ENCODE peak calls at places on chromosomes 1 and 21, in ten cellular contexts. R is right cardiac atrium, A is kidney epithelial cell, W is ovary, B is mesendoderm, U is suprapubic skin, L is H7, J is brain microvascular endothelial cell, D is tibial nerve, N is adipocyte. E is an unnamed sample. For H3K27me3, the result is how much of the 10 kb centered on the place peaks cover.

GRCh38 chr1:210915890-210916507 is 217.9 kb downstream of the KCNH1 start:
- DNase-seq in W (no peak), R (no peak), U (no peak), N (no peak), D (no peak), A (no peak), B (no peak), L (no peak), J (no peak), E (no peak)

GRCh38 chr21:19340303-19340702 is 936.7 kb upstream of the TMPRSS15 start:
- DNase-seq in R (no peak), B (no peak), L (no peak), N (no peak), U (no peak), D (no peak), W (no peak), A (no peak), J (no peak), E (no peak)

GRCh38 chr1:245888809-245889208 is 618.3 kb downstream of the SMYD3 start:
- DNase-seq in U (no peak), D (no peak), N (peak), W (no peak), J (peak), B (peak), A (no peak), R (no peak), L (peak), E (peak)

GRCh38 chr1:110209715-110210603 is at the start of gene KCNC4:
- DNase-seq in R (peak), A (no peak), D (peak), W (peak), B (peak), J (peak), L (peak), N (peak), U (peak), E (peak)

GRCh38 chr1:179090522-179090921 is 8.7 kb downstream of the TOR3A start:
- DNase-seq in A (no peak), B (no peak), R (peak), W (no peak), J (no peak), N (no peak), D (no peak), L (no peak), U (no peak), E (no peak)

GRCh38 chr1:109161836-109162606 is 48.1 kb downstream of the ELAPOR1 start:
- DNase-seq in U (no peak), D (no peak), A (peak), R (peak), B (peak), N (peak), W (no peak), L (peak), J (peak), E (peak)

GRCh38 chr21:34006603-34007168 is 66.7 kb upstream of the MRPS6 start:
- DNase-seq in U (no peak), W (no peak), N (no peak), R (no peak), A (no peak), D (no peak), J (no peak), B (no peak), L (no peak), E (no peak)

GRCh38 chr1:223341111-223341510 is 22.9 kb downstream of the SUSD4 start:
- DNase-seq in W (peak), L (no peak), R (peak), J (peak), N (peak), D (no peak), A (peak), B (no peak), U (no peak), E (no peak)

GRCh38 chr1:155134858-155135415 is 715 bp upstream of the SLC50A1 start:
- DNase-seq in U (peak), D (peak), J (peak), R (peak), W (peak), B (peak), L (peak), A (peak), N (peak), E (peak)

GRCh38 chr21:41876396-41876795 is 2.7 kb downstream of the PRDM15 start:
- DNase-seq in L (no peak), W (no peak), R (no peak), B (no peak), A (no peak), J (no peak), U (no peak), N (no peak), D (no peak), E (no peak)

GRCh38 chr1:236795757-236796719 is 946 bp downstream of the MTR start:
- DNase-seq in A (no peak), W (no peak), U (no peak), R (no peak), B (peak), J (peak), N (peak), D (no peak), L (no peak), E (peak)

GRCh38 chr1:109490029-109490933 is 3.6 kb upstream of the CYB561D1 start:
- DNase-seq in N (peak), D (peak), A (no peak), R (peak), J (peak), U (no peak), W (peak), B (peak), L (peak), E (peak)

GRCh38 chr1:196229546-196229945 is 378.7 kb downstream of the KCNT2 start:
- DNase-seq in U (no peak), J (no peak), R (no peak), B (no peak), L (no peak), A (no peak), D (no peak), W (no peak), N (no peak), E (no peak)

GRCh38 chr1:200392625-200393185 is 17.1 kb downstream of the ZNF281 start:
- DNase-seq in A (no peak), J (no peak), U (no peak), D (no peak), N (no peak), B (no peak), W (no peak), R (no peak), L (no peak), E (no peak)

GRCh38 chr1:234980224-234980656 is 148.4 kb downstream of the TOMM20 start:
- DNase-seq in A (no peak), J (no peak), R (no peak), N (no peak), U (no peak), D (no peak), W (no peak), L (no peak), B (no peak), E (no peak)

GRCh38 chr21:41663805-41664788 is 102.8 kb downstream of the RIPK4 start:
- DNase-seq in U (no peak), B (no peak), J (peak), L (peak), N (no peak), W (no peak), R (peak), D (no peak), A (no peak), E (no peak)

GRCh38 chr1:178057863-178058576 is 35.9 kb upstream of the RASAL2 start:
- DNase-seq in L (peak), A (no peak), U (no peak), D (peak), W (peak), R (peak), N (peak), J (peak), B (peak), E (peak)

GRCh38 chr1:244730153-244730933 is 77.4 kb downstream of the DESI2 start:
- DNase-seq in A (no peak), N (peak), L (peak), R (peak), U (peak), B (peak), D (no peak), J (peak), W (peak), E (peak)

GRCh38 chr1:54105080-54105479 is 47.7 kb downstream of the CDCP2 start:
- DNase-seq in W (no peak), R (no peak), A (no peak), B (no peak), D (no peak), U (no peak), J (no peak), L (no peak), N (no peak), E (no peak)

GRCh38 chr21:29499734-29500343 is 201.1 kb downstream of the BACH1 start:
- DNase-seq in D (no peak), J (peak), B (peak), L (peak), U (no peak), W (no peak), A (no peak), R (no peak), N (peak), E (peak)

GRCh38 chr1:210830034-210831028 is 303.6 kb downstream of the KCNH1 start:
- DNase-seq in W (no peak), A (no peak), N (no peak), J (no peak), L (no peak), R (no peak), B (no peak), D (no peak), U (no peak), E (no peak)

GRCh38 chr1:78420185-78420584 is 70.6 kb upstream of the PTGFR start:
- DNase-seq in W (no peak), N (no peak), J (no peak), A (no peak), B (no peak), L (no peak), U (no peak), D (no peak), R (no peak), E (no peak)

GRCh38 chr1:94017155-94017829 is 103.7 kb downstream of the ABCA4 start:
- DNase-seq in N (no peak), D (no peak), U (no peak), R (no peak), B (no peak), A (no peak), L (no peak), W (no peak), J (no peak), E (peak)

GRCh38 chr1:20279507-20279906 is 11.2 kb upstream of the VWA5B1 start:
- DNase-seq in A (peak), L (no peak), W (no peak), N (no peak), D (no peak), R (no peak), J (peak), B (peak), U (no peak), E (peak)

GRCh38 chr1:43432171-43432860 is 21.4 kb downstream of the HYI start:
- DNase-seq in N (no peak), B (no peak), A (no peak), R (no peak), U (peak), J (no peak), W (no peak), D (no peak), L (peak), E (no peak)

GRCh38 chr21:46023126-46023985 is 41.8 kb downstream of the COL6A1 start:
- DNase-seq in B (no peak), W (peak), J (no peak), R (no peak), U (no peak), D (no peak), L (no peak), N (no peak), A (no peak), E (no peak)
- H3K27me3 ChIP-seq in B (under half), W (under half), J (under half), R (under half), U (under half), D (under half), L (under half), N (under half), A (under half), E (under half)

DNA sequence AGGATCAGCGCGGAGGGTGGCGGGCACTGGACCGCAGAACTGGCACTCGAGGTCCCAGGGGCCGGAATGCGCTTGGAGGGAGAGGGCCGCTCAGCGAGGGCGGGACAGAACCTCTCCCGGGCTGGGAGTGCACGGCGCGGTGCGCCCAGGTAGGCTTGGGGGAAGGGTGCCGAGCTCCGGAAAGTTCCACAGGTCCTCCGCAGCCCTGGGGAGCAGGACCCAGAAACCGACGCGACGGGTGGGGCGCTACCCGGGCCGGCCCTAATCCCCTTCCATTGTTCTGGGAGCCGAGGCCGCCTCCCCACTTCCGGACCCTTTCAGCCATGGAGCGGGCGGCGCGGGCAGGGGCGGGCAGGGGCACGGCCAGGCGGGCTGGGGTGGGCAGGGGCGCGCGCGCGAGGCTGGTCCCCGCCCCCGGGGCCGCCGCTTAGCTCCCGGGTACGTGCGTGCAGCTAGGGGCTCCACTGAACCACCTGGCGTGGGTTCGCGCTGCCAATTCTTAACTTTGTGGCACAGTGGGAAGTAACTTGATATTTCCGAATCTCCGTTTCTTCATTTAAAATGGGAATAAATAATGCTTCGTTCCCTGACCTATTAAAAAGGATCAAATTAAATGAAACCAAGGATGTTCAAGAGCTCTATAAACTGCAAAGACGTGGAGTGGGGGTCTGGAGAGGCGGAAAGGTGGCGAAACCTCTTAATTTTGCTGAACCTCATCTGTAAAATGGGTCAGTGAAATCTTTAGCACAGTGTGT is 20.7 kb downstream of the LGR6 start:
- DNase-seq in J (no peak), L (peak), U (no peak), N (no peak), B (no peak), D (no peak), W (no peak), A (no peak), R (peak), E (no peak)
- H3K27me3 ChIP-seq in J (half or more), L (under half), U (under half), N (half or more), B (under half), D (half or more), W (under half), A (half or more), R (under half), E (under half)

DNA sequence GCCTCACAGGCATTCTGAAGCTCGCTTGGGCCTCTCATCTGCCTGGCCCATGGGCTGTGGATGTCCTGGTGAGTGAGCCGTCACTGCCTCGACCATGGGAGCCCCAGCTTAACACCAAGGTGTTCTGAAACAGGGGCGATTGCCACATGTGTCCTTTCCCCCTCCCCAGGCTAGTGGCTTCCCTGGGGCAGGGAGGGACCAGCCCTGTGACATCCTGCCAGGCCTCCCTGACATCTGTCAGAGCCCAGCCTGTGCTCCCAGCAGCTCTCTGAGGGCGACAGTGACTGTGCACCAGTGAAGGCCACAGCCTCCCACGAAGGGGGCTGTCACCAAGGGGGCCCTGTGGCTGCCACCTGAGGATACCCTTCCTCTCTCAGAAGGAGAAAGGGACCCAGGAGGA is 35.9 kb upstream of the CCDC27 start:
- DNase-seq in J (no peak), W (no peak), N (no peak), R (no peak), A (no peak), L (no peak), B (no peak), D (no peak), U (no peak), E (no peak)
- H3K27me3 ChIP-seq in J (under half), W (under half), N (half or more), R (under half), A (under half), L (under half), B (under half), D (under half), U (half or more), E (under half)

GRCh38 chr1:50421366-50421748 is 1.9 kb downstream of the DMRTA2 start:
- DNase-seq in J (no peak), U (no peak), N (no peak), B (peak), D (no peak), R (no peak), L (no peak), A (no peak), W (no peak), E (no peak)

GRCh38 chr1:50420283-50420682 is 3.0 kb downstream of the DMRTA2 start:
- DNase-seq in L (peak), U (no peak), W (no peak), A (no peak), J (no peak), D (no peak), B (peak), R (no peak), N (no peak), E (no peak)

GRCh38 chr1:50421768-50422674 is 1.2 kb downstream of the DMRTA2 start:
- DNase-seq in N (no peak), L (peak), U (no peak), R (no peak), A (no peak), J (no peak), B (peak), D (no peak), W (no peak), E (no peak)

GRCh38 chr1:50419907-50420248 is 3.4 kb downstream of the DMRTA2 start:
- DNase-seq in W (no peak), U (no peak), B (peak), N (no peak), A (no peak), L (no peak), D (no peak), R (no peak), J (no peak), E (no peak)

DNA sequence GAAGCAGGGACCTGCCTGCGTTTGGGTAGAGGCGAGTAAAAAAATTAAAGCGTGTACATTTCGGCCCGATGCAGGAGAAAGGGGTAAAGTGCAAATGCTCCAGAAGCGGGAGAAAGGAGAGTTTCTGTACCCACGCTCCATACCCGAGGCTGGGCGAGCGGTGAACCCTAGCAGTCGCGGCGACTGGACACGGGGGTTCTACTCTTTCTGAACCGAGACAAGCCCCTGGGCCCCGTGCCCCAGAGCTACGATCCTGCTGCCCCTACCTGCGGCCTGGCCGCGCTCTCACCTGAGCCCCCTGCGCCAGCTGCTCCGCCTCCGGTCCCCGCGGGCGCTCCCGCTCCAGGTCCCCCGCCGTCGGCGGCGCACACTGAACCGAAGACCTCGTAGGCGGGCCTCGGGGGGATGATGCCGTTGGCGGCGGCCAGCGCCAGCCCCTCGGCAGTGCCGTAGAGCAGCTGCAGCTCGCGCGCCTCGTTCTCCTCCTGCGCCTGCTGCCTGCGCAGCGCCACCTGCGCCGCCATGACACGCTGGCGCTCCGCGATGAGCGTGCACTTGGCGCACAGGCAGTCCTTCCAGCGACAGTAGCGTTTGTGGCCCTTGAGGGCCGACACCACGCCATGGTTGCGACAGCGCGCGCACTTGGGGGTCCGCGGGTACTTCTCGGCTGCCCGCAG is 2.4 kb downstream of the DMRTA2 start:
- DNase-seq in J (no peak), D (no peak), R (no peak), W (no peak), L (peak), N (no peak), A (no peak), B (peak), U (no peak), E (no peak)
- H3K27me3 ChIP-seq in J (half or more), D (half or more), R (under half), W (under half), L (half or more), N (half or more), A (half or more), B (half or more), U (half or more), E (half or more)

GRCh38 chr1:58548381-58548780 is 1.9 kb upstream of the OMA1 start:
- DNase-seq in W (no peak), D (no peak), J (no peak), R (no peak), B (no peak), L (no peak), U (no peak), A (no peak), N (no peak), E (no peak)

GRCh38 chr1:58549231-58549958 is 2.9 kb upstream of the OMA1 start:
- DNase-seq in B (no peak), N (no peak), J (no peak), U (no peak), L (no peak), W (no peak), D (no peak), R (no peak), A (no peak), E (no peak)

GRCh38 chr1:58545591-58546519 is 671 bp downstream of the OMA1 start:
- DNase-seq in W (peak), R (peak), U (peak), N (peak), L (peak), J (peak), D (peak), B (peak), A (no peak), E (peak)

GRCh38 chr1:58551741-58552140 is 5.2 kb upstream of the OMA1 start:
- DNase-seq in R (peak), J (no peak), L (no peak), D (no peak), U (no peak), B (no peak), W (no peak), A (no peak), N (no peak), E (no peak)

DNA sequence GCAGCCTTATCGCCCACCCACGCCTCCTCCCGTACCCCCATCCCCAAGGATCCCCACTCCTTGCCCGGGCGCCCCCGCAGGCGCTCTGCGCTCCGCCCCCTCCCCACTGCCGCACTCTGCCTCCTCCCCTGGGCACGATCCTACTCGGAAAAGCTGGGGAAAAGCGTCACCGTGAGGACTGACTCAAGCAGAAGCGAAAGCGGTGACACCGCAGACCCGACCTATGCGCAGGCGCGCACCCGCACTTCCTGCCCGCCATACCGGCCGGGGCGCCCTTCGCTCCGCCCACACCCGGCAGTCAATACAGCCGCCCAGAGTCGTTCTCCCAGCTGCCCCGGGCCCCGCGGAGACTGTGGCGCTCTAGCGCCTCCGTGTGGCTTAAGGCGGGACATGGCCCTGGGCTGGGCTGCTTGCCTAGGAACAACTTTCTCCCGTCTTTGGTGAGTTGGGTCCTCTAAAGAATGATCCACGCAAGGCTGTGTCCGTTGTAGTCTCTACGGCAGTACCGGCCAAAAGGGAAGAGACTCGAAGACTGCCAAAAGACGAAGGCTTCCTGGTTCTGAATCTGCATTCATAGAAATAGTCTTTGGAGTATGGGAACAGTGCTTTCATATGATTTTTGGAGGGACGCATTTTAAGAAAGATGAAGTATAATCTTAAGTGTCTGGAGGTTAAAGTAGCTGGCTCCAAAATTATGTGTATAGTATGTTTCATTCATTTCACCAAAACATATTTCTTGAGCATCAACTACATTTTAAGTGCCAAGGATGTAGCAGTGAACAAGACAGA is at the start of gene OMA1:
- DNase-seq in A (peak), U (peak), D (peak), B (peak), L (peak), N (peak), W (peak), J (peak), R (peak), E (peak)
- H3K27me3 ChIP-seq in A (under half), U (under half), D (under half), B (under half), L (under half), N (under half), W (under half), J (under half), R (under half), E (under half)